ENCODE peak calls at places on chromosomes 3 and 15, in ten cellular contexts. S is NCI-H1092; D is PC-3; W is NCI-H146; P is stimulated activated CD8-positive, alpha-beta memory T cell treated with anti-CD3 and anti-CD28 coated beads, Interleukin-2, amount 100 ng/mL, for 48 hours; J is T-helper 2 cell; M is CD8-positive, alpha-beta T cell; Q is HFF-Myc; B is tibial artery; N is thyroid gland. H is an unnamed sample.

GRCh38 chr3:64878372-64878771 is 190.6 kb upstream of the ADAMTS9 start:
- DNase-seq in S (no peak), D (peak; percentile 7), W (no peak), P (no peak), J (no peak), M (no peak), Q (no peak), B (no peak), N (no peak), H (no peak)

GRCh38 chr15:57697588-57697987 is 8.9 kb upstream of the POLR2M start:
- DNase-seq in S (no peak), D (no peak), W (no peak), P (no peak), J (no peak), M (no peak), Q (no peak), B (no peak), N (no peak), H (no peak)

GRCh38 chr15:86483936-86484335 is 404.3 kb downstream of the AGBL1 start:
- DNase-seq in S (no peak), D (no peak), W (no peak), P (no peak), J (no peak), M (no peak), Q (no peak), B (no peak), N (no peak), H (no peak)

GRCh38 chr3:45010718-45011355 is 15.3 kb upstream of the CLEC3B start:
- DNase-seq in S (no peak), D (no peak), W (no peak), P (no peak), J (no peak), M (no peak), Q (no peak), B (no peak), N (peak; percentile 64), H (no peak)

GRCh38 chr3:195128255-195129071 is 142.5 kb downstream of the XXYLT1 start:
- DNase-seq in S (no peak), D (no peak), W (no peak), P (no peak), J (no peak), M (no peak), Q (no peak), B (no peak), N (no peak), H (no peak)

GRCh38 chr15:45918839-45919238 is 284.0 kb downstream of the SQOR start:
- DNase-seq in S (no peak), D (no peak), W (peak; percentile 23), P (no peak), J (no peak), M (no peak), Q (no peak), B (no peak), N (no peak), H (no peak)

GRCh38 chr15:40796041-40796440 is 10.8 kb upstream of the ZFYVE19 start:
- DNase-seq in S (no peak), D (no peak), W (no peak), P (no peak), J (no peak), M (no peak), Q (no peak), B (no peak), N (no peak), H (no peak)

GRCh38 chr3:177041021-177041729 is 156.1 kb downstream of the TBL1XR1 start:
- DNase-seq in S (peak; percentile 19), D (peak; percentile 20), W (no peak), P (no peak), J (no peak), M (no peak), Q (no peak), B (peak; percentile 75), N (peak; percentile 71), H (peak; percentile 57)

GRCh38 chr3:98650966-98651765 is 57.8 kb upstream of the CPOX start:
- DNase-seq in S (no peak), D (no peak), W (no peak), P (no peak), J (no peak), M (no peak), Q (no peak), B (no peak), N (no peak), H (no peak)

GRCh38 chr3:160567774-160568173 is 2.4 kb upstream of the KPNA4 start:
- DNase-seq in S (no peak), D (no peak), W (no peak), P (no peak), J (no peak), M (no peak), Q (no peak), B (no peak), N (no peak), H (no peak)

GRCh38 chr3:115975353-115975752 is 352.0 kb downstream of the GAP43 start:
- DNase-seq in S (no peak), D (peak; percentile 69), W (no peak), P (no peak), J (no peak), M (no peak), Q (no peak), B (no peak), N (no peak), H (no peak)

GRCh38 chr3:45978348-45978747 is 17.3 kb downstream of the FYCO1 start:
- DNase-seq in S (no peak), D (peak; percentile 77), W (peak; percentile 62), P (peak; percentile 39), J (peak; percentile 58), M (no peak), Q (no peak), B (no peak), N (peak; percentile 95), H (no peak)

GRCh38 chr3:120689395-120689794 is 7.4 kb upstream of the HGD start:
- DNase-seq in S (no peak), D (no peak), W (no peak), P (no peak), J (no peak), M (no peak), Q (no peak), B (no peak), N (no peak), H (no peak)

GRCh38 chr3:120160050-120160449 is 65.8 kb upstream of the GSK3B start:
- DNase-seq in S (no peak), D (peak; percentile 99), W (no peak), P (no peak), J (no peak), M (no peak), Q (peak; percentile 75), B (peak; percentile 81), N (peak; percentile 45), H (peak; percentile 92)

GRCh38 chr3:32147509-32147908 is 41.1 kb downstream of the GPD1L start:
- DNase-seq in S (no peak), D (peak; percentile 79), W (no peak), P (no peak), J (no peak), M (no peak), Q (no peak), B (no peak), N (no peak), H (no peak)

GRCh38 chr3:42935472-42935871 is 29.5 kb downstream of the ZNF662 start:
- DNase-seq in S (no peak), D (no peak), W (no peak), P (no peak), J (no peak), M (no peak), Q (no peak), B (no peak), N (no peak), H (no peak)

GRCh38 chr3:172546105-172546504 is 22.9 kb upstream of the TNFSF10 start:
- DNase-seq in S (no peak), D (peak; percentile 87), W (no peak), P (no peak), J (no peak), M (no peak), Q (no peak), B (no peak), N (no peak), H (no peak)

GRCh38 chr15:95948371-95948770 is 382.1 kb upstream of the NR2F2 start:
- DNase-seq in S (peak; percentile 64), D (no peak), W (no peak), P (no peak), J (no peak), M (no peak), Q (peak; percentile 77), B (no peak), N (no peak), H (no peak)

GRCh38 chr15:81117136-81117535 is 16.9 kb upstream of the CFAP161 start:
- DNase-seq in S (no peak), D (no peak), W (no peak), P (no peak), J (no peak), M (no peak), Q (no peak), B (no peak), N (no peak), H (no peak)

GRCh38 chr3:35946857-35947514 is 307.7 kb downstream of the ARPP21 start:
- DNase-seq in S (peak; percentile 49), D (no peak), W (no peak), P (no peak), J (no peak), M (no peak), Q (no peak), B (no peak), N (no peak), H (no peak)

GRCh38 chr3:50372349-50372748 is 13.0 kb upstream of the TMEM115 start:
- DNase-seq in S (no peak), D (no peak), W (no peak), P (no peak), J (no peak), M (no peak), Q (no peak), B (no peak), N (no peak), H (no peak)

GRCh38 chr3:33636125-33636855 is 81.8 kb downstream of the CLASP2 start:
- DNase-seq in S (peak; percentile 25), D (peak; percentile 76), W (peak; percentile 54), P (no peak), J (no peak), M (no peak), Q (peak; percentile 51), B (no peak), N (no peak), H (no peak)

GRCh38 chr3:4740397-4741105 is 238.7 kb upstream of the BHLHE40 start:
- DNase-seq in S (no peak), D (no peak), W (no peak), P (no peak), J (peak; percentile 16), M (no peak), Q (no peak), B (no peak), N (no peak), H (no peak)

GRCh38 chr3:139309880-139310279 is 33.9 kb upstream of the MRPS22 start:
- DNase-seq in S (no peak), D (peak; percentile 60), W (no peak), P (no peak), J (no peak), M (no peak), Q (peak; percentile 62), B (no peak), N (no peak), H (peak; percentile 87)

GRCh38 chr15:27989838-27990237 is 109.3 kb downstream of the OCA2 start:
- DNase-seq in S (no peak), D (no peak), W (no peak), P (no peak), J (no peak), M (no peak), Q (no peak), B (no peak), N (no peak), H (no peak)

GRCh38 chr3:190385835-190386688 is 1.9 kb upstream of the CLDN16 start:
- DNase-seq in S (no peak), D (peak; percentile 98), W (no peak), P (no peak), J (no peak), M (no peak), Q (peak; percentile 78), B (no peak), N (peak; percentile 16), H (peak; percentile 61)

GRCh38 chr3:196179380-196180308 is 31.6 kb downstream of the ZDHHC19 start:
- DNase-seq in S (peak; percentile 40), D (peak; percentile 73), W (peak; percentile 58), P (peak; percentile 82), J (peak; percentile 81), M (peak; percentile 75), Q (peak; percentile 38), B (no peak), N (no peak), H (peak; percentile 62)

H was measured in islet precursor cell.